ENCODE peak calls at places on chromosomes 11 and 22, in six cellular contexts. I is A549, U is GM23338, G is GM12878, Y is HCT116, T is HepG2. L is an unnamed sample.

GRCh38 chr11:11895672-11896071 is 53.9 kb downstream of the USP47 start:
- DNase-seq in I (no peak), U (no peak), G (no peak), Y (no peak), T (no peak), L (no peak)

GRCh38 chr11:63907808-63908530 is 9.0 kb downstream of the RCOR2 start:
- DNase-seq in I (no peak), U (peak; percentile 78), G (no peak), Y (no peak), T (no peak), L (no peak)

GRCh38 chr11:95674669-95675358 is 114.8 kb downstream of the FAM76B start:
- DNase-seq in I (no peak), U (no peak), G (no peak), Y (no peak), T (no peak), L (no peak)

GRCh38 chr22:49995413-49996191 is 17.0 kb downstream of the IL17REL start:
- DNase-seq in I (no peak), U (no peak), G (no peak), Y (no peak), T (no peak), L (no peak)

GRCh38 chr22:17562906-17563870 is at the start of gene SLC25A18:
- DNase-seq in I (no peak), U (peak; percentile 84), G (no peak), Y (no peak), T (peak; percentile 53), L (no peak)

GRCh38 chr11:125903753-125904659 is at the start of gene DDX25:
- DNase-seq in I (no peak), U (peak; percentile 88), G (no peak), Y (no peak), T (no peak), L (no peak)

GRCh38 chr22:36741204-36741793 is 34.6 kb downstream of the IFT27 start:
- DNase-seq in I (peak; percentile 20), U (peak; percentile 60), G (no peak), Y (peak; percentile 46), T (no peak), L (no peak)

GRCh38 chr22:27990451-27990840 is 71.4 kb upstream of the PITPNB start:
- DNase-seq in I (no peak), U (no peak), G (no peak), Y (no peak), T (no peak), L (no peak)

GRCh38 chr11:91173701-91174100 is 950.9 kb upstream of the CHORDC1 start:
- DNase-seq in I (no peak), U (no peak), G (no peak), Y (no peak), T (no peak), L (no peak)

GRCh38 chr11:65113361-65113756 is 1.7 kb downstream of the TM7SF2 start:
- DNase-seq in I (no peak), U (no peak), G (no peak), Y (no peak), T (no peak), L (no peak)

GRCh38 chr11:101583180-101584128 is at the start of gene TRPC6:
- DNase-seq in I (peak; percentile 33), U (peak; percentile 86), G (no peak), Y (no peak), T (no peak), L (no peak)

GRCh38 chr11:2884424-2884815 is 1.2 kb downstream of the CDKN1C start:
- DNase-seq in I (no peak), U (no peak), G (no peak), Y (no peak), T (no peak), L (no peak)

GRCh38 chr11:134512061-134512460 is 100.0 kb upstream of the B3GAT1 start:
- DNase-seq in I (no peak), U (no peak), G (no peak), Y (no peak), T (no peak), L (no peak)

GRCh38 chr11:61955416-61956135 is 5.4 kb downstream of the BEST1 start:
- DNase-seq in I (no peak), U (peak; percentile 96), G (no peak), Y (no peak), T (no peak), L (no peak)

GRCh38 chr22:48717883-48718817 is 1109.5 kb downstream of the BRD1 start:
- DNase-seq in I (no peak), U (no peak), G (no peak), Y (no peak), T (no peak), L (no peak)

GRCh38 chr11:72338741-72339140 is 94.8 kb upstream of the PHOX2A start:
- DNase-seq in I (no peak), U (no peak), G (no peak), Y (no peak), T (no peak), L (no peak)

GRCh38 chr11:77148963-77149715 is 21.1 kb downstream of the MYO7A start:
- DNase-seq in I (no peak), U (no peak), G (no peak), Y (no peak), T (no peak), L (no peak)

GRCh38 chr11:63952570-63952969 is 13.8 kb downstream of the NAA40 start:
- DNase-seq in I (no peak), U (no peak), G (no peak), Y (no peak), T (no peak), L (no peak)

GRCh38 chr11:76153609-76153949 is 52.7 kb downstream of the WNT11 start:
- DNase-seq in I (no peak), U (no peak), G (no peak), Y (no peak), T (peak; percentile 49), L (no peak)

GRCh38 chr11:130029137-130029536 is 26.5 kb upstream of the PRDM10 start:
- DNase-seq in I (no peak), U (peak; percentile 33), G (no peak), Y (no peak), T (peak; percentile 59), L (no peak)

GRCh38 chr11:124938206-124938765 is 2.4 kb upstream of the HEPACAM start:
- DNase-seq in I (no peak), U (no peak), G (no peak), Y (no peak), T (peak; percentile 77), L (no peak)

GRCh38 chr11:41175304-41175972 is 284.0 kb downstream of the LRRC4C start:
- DNase-seq in I (no peak), U (peak; percentile 60), G (no peak), Y (no peak), T (no peak), L (no peak)

GRCh38 chr22:48748113-48748859 is 1079.4 kb downstream of the BRD1 start:
- DNase-seq in I (no peak), U (no peak), G (no peak), Y (no peak), T (no peak), L (no peak)

GRCh38 chr22:42511401-42511891 is 8.2 kb downstream of the RRP7A start:
- DNase-seq in I (no peak), U (no peak), G (no peak), Y (no peak), T (no peak), L (no peak)

GRCh38 chr22:42509548-42509947 is 10.0 kb downstream of the RRP7A start:
- DNase-seq in I (no peak), U (no peak), G (no peak), Y (no peak), T (no peak), L (no peak)
- H3K4me3 ChIP-seq in I (no peak overlapping the region), U (no peak overlapping the region), G (no peak overlapping the region), Y (no peak overlapping the region), T (no peak overlapping the region), L (no peak overlapping the region)

GRCh38 chr22:20804650-20805049 is 30.7 kb downstream of the SERPIND1 start:
- DNase-seq in I (no peak), U (no peak), G (no peak), Y (no peak), T (no peak), L (no peak)

GRCh38 chr22:20805972-20806471 is 32.1 kb downstream of the SERPIND1 start:
- DNase-seq in I (no peak), U (no peak), G (no peak), Y (no peak), T (no peak), L (no peak)

GRCh38 chr22:20808844-20809243 is 34.9 kb downstream of the SERPIND1 start:
- DNase-seq in I (no peak), U (no peak), G (no peak), Y (no peak), T (no peak), L (no peak)

GRCh38 chr22:20809538-20810185 is 35.7 kb downstream of the SERPIND1 start:
- DNase-seq in I (no peak), U (no peak), G (no peak), Y (no peak), T (no peak), L (no peak)

DNA sequence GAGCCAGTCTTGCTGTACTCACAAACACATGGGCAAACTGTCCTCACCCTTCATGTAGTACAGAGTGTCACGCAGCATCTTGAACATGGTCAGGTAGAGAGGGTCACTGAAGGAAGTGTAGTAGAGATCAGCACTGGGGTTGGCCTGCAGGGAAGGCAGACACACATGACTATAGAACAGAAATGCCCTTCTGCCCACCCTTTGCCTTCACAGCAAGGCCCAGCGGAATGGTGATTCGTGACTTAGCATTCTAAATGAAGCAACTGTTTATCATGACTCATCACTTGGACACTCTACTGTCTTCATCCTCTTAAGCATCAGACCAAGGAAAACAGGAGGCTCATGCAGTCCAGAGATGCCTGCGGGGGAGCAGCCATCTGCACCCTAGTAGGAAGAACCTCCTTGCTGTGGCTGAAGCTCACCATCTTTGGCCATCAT is 33.4 kb downstream of the SERPIND1 start:
- DNase-seq in I (peak; percentile 69), U (no peak), G (no peak), Y (peak; percentile 8), T (no peak), L (no peak)
- TF ChIP-seq REST in I (no peak), U (no peak), G (no peak), Y (no peak), T (no peak), L (no peak)

GRCh38 chr11:116835042-116835772 is 2.2 kb downstream of the APOA1 start:
- DNase-seq in I (no peak), U (peak; percentile 41), G (no peak), Y (no peak), T (no peak), L (no peak)
- H3K4me3 ChIP-seq in I (peak overlapping the region; percentile 27), U (peak overlapping the region; percentile 65), G (peak overlapping the region; percentile 52), Y (peak overlapping the region; percentile 42), T (peak overlapping the region; percentile 75), L (no peak overlapping the region)

DNA sequence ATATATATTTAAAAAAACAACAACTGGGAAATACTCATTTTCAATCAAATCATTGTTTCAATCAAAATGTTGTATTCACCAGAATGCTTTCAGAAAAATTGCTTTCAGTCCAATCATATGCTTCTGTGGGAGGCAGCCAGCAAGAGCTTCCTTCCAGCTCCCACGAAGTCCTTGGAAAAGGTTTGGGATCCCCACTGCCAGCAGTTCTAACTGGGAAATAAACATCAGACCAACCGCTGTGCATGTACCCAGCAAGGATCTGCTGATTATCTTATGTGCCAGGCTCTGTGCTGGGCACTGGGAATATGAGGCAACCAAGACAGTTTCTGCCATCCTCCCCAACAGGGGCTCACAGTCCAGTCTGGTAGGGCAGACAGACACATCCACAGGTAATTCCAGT is 10.8 kb downstream of the RPS13 start:
- DNase-seq in I (no peak), U (no peak), G (no peak), Y (no peak), T (no peak), L (no peak)
- TF ChIP-seq REST in I (no peak), U (no peak), G (no peak), Y (no peak), T (no peak), L (no peak)

GRCh38 chr11:111908639-111909305 is 2.8 kb downstream of the CRYAB start:
- DNase-seq in I (no peak), U (no peak), G (no peak), Y (no peak), T (no peak), L (no peak)
- H3K4me3 ChIP-seq in I (no peak overlapping the region), U (no peak overlapping the region), G (no peak overlapping the region), Y (no peak overlapping the region), T (no peak overlapping the region), L (no peak overlapping the region)

L was measured in HL-60.